ENCODE peak calls at places on chromosomes 12 and 14, in eight cellular contexts. W is globus pallidus, Z is AG09319, N is HFFc6, B is T47D, J is right lobe of liver, D is transverse colon, O is substantia nigra. M is an unnamed sample.
A peak's percentile ranks its signal among the peaks of the same experiment; 100 is the strongest.

GRCh38 chr14:96723946-96724345 is 73.2 kb upstream of the VRK1 start:
- DNase-seq in W (no peak), Z (no peak), N (no peak), B (no peak), J (no peak), D (no peak), O (no peak), M (no peak)

GRCh38 chr14:68708343-68708742 is 84.5 kb downstream of the ZFP36L1 start:
- DNase-seq in W (no peak), Z (no peak), N (no peak), B (no peak), J (no peak), D (no peak), O (no peak), M (no peak)

GRCh38 chr12:79098530-79098929 is 234.0 kb downstream of the SYT1 start:
- DNase-seq in W (no peak), Z (no peak), N (no peak), B (no peak), J (no peak), D (no peak), O (no peak), M (no peak)

GRCh38 chr12:92136021-92136735 is 9.5 kb downstream of the BTG1 start:
- DNase-seq in W (no peak), Z (no peak), N (no peak), B (no peak), J (no peak), D (no peak), O (no peak), M (no peak)

GRCh38 chr14:103713304-103714062 is 1.8 kb downstream of the XRCC3 start:
- DNase-seq in W (no peak), Z (no peak), N (no peak), B (no peak), J (no peak), D (no peak), O (no peak), M (no peak)

GRCh38 chr14:83300454-83301064 is 1766.9 kb upstream of the SEL1L start:
- DNase-seq in W (peak; percentile 5), Z (no peak), N (peak; percentile 28), B (peak; percentile 72), J (no peak), D (no peak), O (no peak), M (no peak)

GRCh38 chr14:35406811-35407630 is 2.5 kb upstream of the NFKBIA start:
- DNase-seq in W (peak; percentile 55), Z (no peak), N (peak; percentile 81), B (peak; percentile 88), J (no peak), D (no peak), O (no peak), M (no peak)

GRCh38 chr14:99120147-99121026 is 151.6 kb downstream of the BCL11B start:
- DNase-seq in W (no peak), Z (no peak), N (no peak), B (no peak), J (no peak), D (no peak), O (no peak), M (no peak)

GRCh38 chr12:57726151-57726883 is 12.2 kb downstream of the AGAP2 start:
- DNase-seq in W (peak; percentile 63), Z (peak; percentile 55), N (peak; percentile 84), B (peak; percentile 90), J (peak; percentile 67), D (peak; percentile 87), O (peak; percentile 28), M (no peak)

GRCh38 chr12:4283512-4284255 is 10.1 kb downstream of the CCND2 start:
- DNase-seq in W (peak; percentile 36), Z (no peak), N (no peak), B (no peak), J (no peak), D (no peak), O (no peak), M (no peak)

M was measured in stimulated activated naive CD8-positive, alpha-beta T cell treated with anti-CD3 and anti-CD28 coated beads, Interleukin-15, amount 100 ng/mL, for 72 hours.